ENCODE peak calls at places on chromosomes 6 and 20, in eight cellular contexts. U is HCT116, P is endothelial cell of umbilical vein, R is breast epithelium, F is H1, L is K562, T is Panc1, E is SK-N-SH. Z is an unnamed sample.

GRCh38 chr6:39330476-39330875 is 8.0 kb upstream of the KCNK16 start:
- DNase-seq in E (no peak), U (no peak), T (no peak), L (no peak), R (peak; percentile 56), F (no peak), P (no peak), Z (no peak)

GRCh38 chr6:11622156-11622555 is 84.6 kb downstream of the TMEM170B start:
- DNase-seq in T (no peak), U (no peak), P (no peak), L (no peak), E (no peak), R (no peak), F (no peak), Z (no peak)

GRCh38 chr6:110534731-110535164 is 58.3 kb upstream of the SLC22A16 start:
- DNase-seq in L (no peak), U (no peak), F (no peak), R (peak; percentile 29), P (no peak), T (no peak), E (no peak), Z (no peak)

GRCh38 chr20:34301587-34302311 is 1.4 kb downstream of the AHCY start:
- DNase-seq in E (no peak), P (no peak), F (no peak), T (no peak), U (no peak), L (peak; percentile 49), R (no peak), Z (no peak)

GRCh38 chr6:6629416-6629815 is 40.9 kb downstream of the LY86 start:
- DNase-seq in P (peak; percentile 2), E (no peak), L (no peak), U (no peak), R (no peak), T (no peak), F (no peak), Z (no peak)

GRCh38 chr6:12635813-12636212 is 80.8 kb upstream of the PHACTR1 start:
- DNase-seq in E (no peak), R (no peak), P (no peak), T (no peak), L (no peak), U (no peak), F (no peak), Z (no peak)

GRCh38 chr20:6120491-6120988 is 2.3 kb downstream of the FERMT1 start:
- DNase-seq in U (no peak), F (no peak), L (no peak), E (no peak), P (no peak), T (no peak), R (no peak), Z (no peak)

GRCh38 chr6:55182016-55182650 is 7.8 kb downstream of the HCRTR2 start:
- DNase-seq in P (no peak), U (no peak), F (no peak), L (no peak), R (no peak), T (no peak), E (no peak), Z (no peak)

GRCh38 chr6:81996414-81996813 is 243.9 kb upstream of the TENT5A start:
- DNase-seq in L (no peak), E (no peak), R (no peak), T (no peak), U (no peak), P (no peak), F (no peak), Z (no peak)

GRCh38 chr6:105107207-105107606 is 72.6 kb downstream of the POPDC3 start:
- DNase-seq in U (no peak), P (no peak), F (no peak), E (no peak), R (no peak), T (no peak), L (no peak), Z (no peak)

GRCh38 chr6:113570176-113570575 is 287.0 kb upstream of the MARCKS start:
- DNase-seq in E (no peak), R (no peak), T (no peak), F (no peak), P (no peak), L (no peak), U (no peak), Z (no peak)

GRCh38 chr6:27279513-27280063 is 32.1 kb downstream of the PRSS16 start:
- DNase-seq in L (peak; percentile 69), P (no peak), T (no peak), E (no peak), U (no peak), R (no peak), F (no peak), Z (no peak)

GRCh38 chr6:41937881-41938574 is 3.6 kb downstream of the CCND3 start:
- DNase-seq in F (no peak), E (no peak), P (peak; percentile 30), R (no peak), L (peak; percentile 75), T (no peak), U (no peak), Z (no peak)

GRCh38 chr6:170093658-170094596 is 197.0 kb downstream of the DLL1 start:
- DNase-seq in E (no peak), U (no peak), T (no peak), F (no peak), R (no peak), L (no peak), P (no peak), Z (peak; percentile 25)

GRCh38 chr6:34559651-34560365 is 3.7 kb upstream of the SPDEF start:
- DNase-seq in L (peak; percentile 55), T (no peak), E (no peak), F (no peak), P (no peak), U (no peak), R (no peak), Z (no peak)

GRCh38 chr6:105713474-105714118 is 310.7 kb upstream of the PREP start:
- DNase-seq in R (no peak), T (no peak), U (peak; percentile 12), L (no peak), F (no peak), P (no peak), E (no peak), Z (no peak)

GRCh38 chr20:13424174-13424833 is 203.2 kb downstream of the ISM1 start:
- DNase-seq in T (no peak), E (no peak), R (no peak), U (no peak), L (no peak), F (no peak), P (no peak), Z (no peak)

GRCh38 chr6:87730310-87730709 is 28.3 kb upstream of the AKIRIN2 start:
- DNase-seq in F (no peak), L (no peak), E (no peak), R (no peak), P (no peak), T (no peak), U (no peak), Z (no peak)

GRCh38 chr6:55916188-55916587 is 40.8 kb upstream of the BMP5 start:
- DNase-seq in T (no peak), P (no peak), F (no peak), E (no peak), U (no peak), R (no peak), L (no peak), Z (no peak)

GRCh38 chr20:5786930-5787826 is 37.0 kb downstream of the SHLD1 start:
- DNase-seq in L (no peak), R (no peak), T (no peak), P (peak; percentile 76), U (no peak), E (no peak), F (no peak), Z (no peak)

GRCh38 chr20:46709055-46709458 is 392 bp upstream of the SLC2A10 start:
- DNase-seq in L (no peak), F (no peak), E (no peak), T (no peak), P (no peak), R (no peak), U (no peak), Z (peak; percentile 51)
- H3K4me3 ChIP-seq in L (peak overlapping the region; percentile 41), F (peak overlapping the region; percentile 16), E (peak overlapping the region; percentile 73), T (peak overlapping the region; percentile 50), P (no peak overlapping the region), R (peak overlapping the region; percentile 79), U (no peak overlapping the region), Z (peak overlapping the region; percentile 78)

DNA sequence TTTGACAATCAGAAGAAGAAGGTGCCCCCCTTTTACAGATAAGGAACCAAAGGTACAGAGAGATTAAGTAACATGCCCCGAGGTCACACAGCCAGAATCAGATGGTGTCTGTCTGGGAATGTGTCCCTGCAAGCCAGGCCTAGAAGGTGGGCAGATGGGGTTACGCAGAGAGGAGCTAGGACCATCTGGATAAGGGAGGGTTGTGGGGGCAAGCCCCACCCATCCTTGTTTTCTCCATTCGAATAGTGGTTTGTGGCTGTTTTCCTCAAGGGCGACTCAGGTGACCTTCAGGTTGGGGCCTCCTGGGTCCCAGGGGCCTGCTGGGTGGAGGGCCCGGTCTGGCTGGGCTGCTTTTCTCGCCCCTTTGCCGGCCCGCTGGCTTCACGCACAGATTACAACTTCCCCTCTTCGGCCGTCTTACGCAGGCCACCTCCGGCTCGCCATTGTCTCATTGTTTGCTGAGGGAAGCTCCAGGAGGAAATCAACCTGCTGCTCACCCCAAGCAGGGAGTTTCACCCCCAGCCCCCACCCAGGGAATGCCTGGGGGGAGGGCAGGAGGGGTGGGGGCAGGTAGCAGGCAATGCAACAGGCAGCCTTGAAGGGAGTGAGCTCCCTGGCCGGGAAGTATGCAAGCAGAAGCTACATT is 30.8 kb upstream of the CSNK2A1 start:
- DNase-seq in U (no peak), P (peak; percentile 70), E (no peak), T (no peak), F (no peak), L (no peak), R (no peak), Z (no peak)
- TF ChIP-seq POLR2AphosphoS5 in U (no peak), P (no peak), E (no peak), T (no peak), F (no peak), L (no peak), R (no peak), Z (no peak)

DNA sequence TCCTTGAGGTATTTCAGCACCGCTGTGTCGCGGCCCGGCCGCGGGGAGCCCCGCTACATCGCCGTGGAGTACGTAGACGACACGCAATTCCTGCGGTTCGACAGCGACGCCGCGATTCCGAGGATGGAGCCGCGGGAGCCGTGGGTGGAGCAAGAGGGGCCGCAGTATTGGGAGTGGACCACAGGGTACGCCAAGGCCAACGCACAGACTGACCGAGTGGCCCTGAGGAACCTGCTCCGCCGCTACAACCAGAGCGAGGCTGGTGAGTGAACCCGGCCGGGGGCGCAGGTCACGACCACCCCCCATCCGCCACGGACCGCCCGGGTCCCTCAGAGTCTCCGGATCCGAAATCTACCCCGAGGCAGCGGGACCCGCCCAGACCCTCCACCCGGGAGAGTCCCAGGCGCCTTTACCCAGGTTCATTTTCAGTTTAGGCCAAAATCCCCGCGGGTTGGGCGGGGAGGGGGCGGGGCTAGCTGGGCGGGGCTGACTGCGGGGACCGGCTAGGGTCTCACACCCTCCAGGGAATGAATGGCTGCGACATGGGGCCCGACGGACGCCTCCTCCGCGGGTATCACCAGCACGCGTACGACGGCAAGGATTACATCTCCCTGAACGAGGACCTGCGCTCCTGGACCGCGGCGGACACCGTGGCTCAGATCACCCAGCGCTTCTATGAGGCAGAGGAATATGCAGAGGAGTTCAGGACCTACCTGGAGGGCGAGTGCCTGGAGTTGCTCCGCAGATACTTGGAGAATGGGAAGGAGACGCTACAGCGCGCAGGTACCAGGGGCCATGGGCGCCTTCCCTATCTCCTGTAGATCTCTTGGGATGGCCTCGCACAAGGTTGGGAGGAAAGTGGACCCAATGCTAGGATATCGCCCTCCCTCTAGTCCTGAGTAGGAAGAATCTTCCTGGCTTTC is 693 bp downstream of the HLA-F start:
- DNase-seq in R (peak; percentile 42), L (no peak), P (peak; percentile 5), F (no peak), U (no peak), T (no peak), E (peak; percentile 27), Z (peak; percentile 67)
- H3K4me3 ChIP-seq in R (peak overlapping the region; percentile 87), L (no peak overlapping the region), P (peak overlapping the region; percentile 21), F (peak overlapping the region; percentile 71), U (peak overlapping the region; percentile 73), T (peak overlapping the region; percentile 51), E (peak overlapping the region; percentile 34), Z (peak overlapping the region; percentile 90)

GRCh38 chr6:85673198-85674139 is 30.8 kb upstream of the SYNCRIP start:
- DNase-seq in P (no peak), U (no peak), F (no peak), T (no peak), R (no peak), L (no peak), E (no peak), Z (no peak)
- TF ChIP-seq POLR2AphosphoS5 in P (peak; percentile 17), U (peak; percentile 68), F (peak; percentile 96), T (peak; percentile 58), R (no peak), L (peak; percentile 58), E (peak; percentile 21), Z (no peak)

Z was measured in stomach.